ENCODE peak calls at places on chromosomes 16 and 17, in five cellular contexts. A is A549, Q is SK-N-SH, S is HepG2, W is H1. P is an unnamed sample. For H3K9me3, the result is how much of the 10 kb centered on the place peaks cover.

GRCh38 chr16:81834868-81835267 is 55.8 kb downstream of the PLCG2 start:
- DNase-seq in W (no peak), S (no peak), Q (no peak), A (no peak), P (no peak)

GRCh38 chr17:56034120-56034757 is 119.0 kb upstream of the ANKFN1 start:
- DNase-seq in A (no peak), Q (no peak), W (no peak), S (no peak), P (no peak)

GRCh38 chr17:61732169-61732568 is 131.2 kb downstream of the BRIP1 start:
- DNase-seq in S (no peak), W (no peak), Q (no peak), A (no peak), P (no peak)

GRCh38 chr16:83847371-83848225 is 39.8 kb downstream of the HSBP1 start:
- DNase-seq in A (no peak), Q (peak), S (no peak), W (no peak), P (no peak)

GRCh38 chr16:27549857-27550581 is at the start of the genes GTF3C1 and KATNIP:
- DNase-seq in A (peak), Q (peak), S (peak), W (peak), P (peak)

GRCh38 chr17:75878174-75878998 is at the start of gene TRIM47:
- DNase-seq in A (peak), W (no peak), Q (peak), S (peak), P (no peak)

GRCh38 chr16:87057291-87057881 is 259.8 kb downstream of the C16orf95 start:
- DNase-seq in A (no peak), Q (peak), W (no peak), S (no peak), P (peak)

GRCh38 chr16:54655171-54655590 is 275.5 kb upstream of the IRX5 start:
- DNase-seq in A (no peak), Q (no peak), W (no peak), S (no peak), P (no peak)

GRCh38 chr16:30875881-30876791 is 17.7 kb downstream of the BCL7C start:
- DNase-seq in W (no peak), S (no peak), A (no peak), Q (peak), P (no peak)

GRCh38 chr16:81775570-81775969 is 3.5 kb upstream of the PLCG2 start:
- DNase-seq in W (no peak), A (no peak), Q (no peak), S (no peak), P (no peak)

GRCh38 chr17:54839022-54839806 is 61.4 kb upstream of the TOM1L1 start:
- DNase-seq in W (no peak), S (no peak), A (no peak), Q (peak), P (no peak)

GRCh38 chr17:45430738-45431530 is 1.7 kb downstream of the ARHGAP27 start:
- DNase-seq in Q (no peak), A (no peak), W (no peak), S (no peak), P (no peak)

GRCh38 chr16:54324716-54325115 is 38.1 kb upstream of the IRX3 start:
- DNase-seq in A (no peak), Q (no peak), W (no peak), S (no peak), P (no peak)

GRCh38 chr16:62909597-62909996 is 873.4 kb upstream of the CDH8 start:
- DNase-seq in Q (no peak), S (no peak), A (no peak), W (no peak), P (no peak)

GRCh38 chr16:73019456-73020362 is 28.2 kb downstream of the ZFHX3 start:
- DNase-seq in A (peak), W (no peak), Q (no peak), S (no peak), P (peak)

GRCh38 chr16:58464047-58464915 is 35.7 kb upstream of the NDRG4 start:
- DNase-seq in S (no peak), Q (peak), W (no peak), A (no peak), P (no peak)

GRCh38 chr16:84382396-84382795 is 14.1 kb downstream of the ATP2C2 start:
- DNase-seq in A (no peak), Q (no peak), S (no peak), W (no peak), P (no peak)

GRCh38 chr17:17885029-17885351 is 48.2 kb upstream of the SREBF1 start:
- DNase-seq in A (no peak), S (no peak), Q (no peak), W (no peak), P (no peak)

GRCh38 chr16:70805787-70806186 is 4.8 kb upstream of the VAC14 start:
- DNase-seq in Q (no peak), S (no peak), A (no peak), W (no peak), P (no peak)

GRCh38 chr16:19338335-19338734 is 52.8 kb downstream of the CLEC19A start:
- DNase-seq in W (no peak), S (no peak), A (peak), Q (no peak), P (peak)

GRCh38 chr16:21260870-21261791 is 17.0 kb downstream of the CRYM start:
- DNase-seq in W (no peak), S (peak), A (peak), Q (no peak), P (peak)

GRCh38 chr17:70875729-70876344 is 706.5 kb downstream of the KCNJ2 start:
- DNase-seq in W (no peak), A (no peak), Q (no peak), S (no peak), P (no peak)

GRCh38 chr16:12193688-12194087 is 217.2 kb downstream of the SNX29 start:
- DNase-seq in A (no peak), S (no peak), Q (no peak), W (no peak), P (no peak)

GRCh38 chr17:73586153-73586906 is 57.9 kb downstream of the SDK2 start:
- DNase-seq in S (no peak), Q (peak), W (no peak), A (no peak), P (no peak)

DNA sequence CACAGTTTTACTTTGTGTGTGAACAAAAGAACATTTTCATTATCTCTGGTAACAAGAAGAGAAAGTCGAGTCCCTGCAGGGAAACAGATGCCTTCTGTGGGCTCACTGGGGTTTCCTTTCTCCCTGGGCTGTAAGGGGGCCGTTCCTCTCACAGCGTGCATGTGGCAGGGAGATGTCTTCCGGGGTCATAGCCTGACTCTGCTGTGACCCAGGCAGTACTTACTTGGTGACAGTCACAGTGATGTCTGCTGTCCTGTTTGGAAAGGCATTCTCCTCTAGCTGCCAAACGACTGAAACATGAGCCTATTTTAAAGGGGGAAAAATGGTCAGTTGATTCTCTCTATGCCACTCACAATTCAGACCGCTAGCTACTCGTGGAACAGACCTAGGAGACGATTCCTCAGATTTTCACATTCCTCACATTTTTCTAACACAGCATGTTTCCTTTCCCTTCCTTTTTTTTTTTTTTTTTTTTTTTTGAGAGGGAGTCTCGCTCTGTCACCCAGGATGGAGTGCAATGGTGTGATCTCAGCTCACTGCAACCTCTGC is 7.3 kb downstream of the HASPIN start:
- DNase-seq in A (no peak), S (no peak), Q (no peak), W (no peak), P (no peak)
- TF ChIP-seq MAX in A (no peak), S (no peak), Q (no peak), W (no peak), P (no peak)

GRCh38 chr16:35823342-35823741 is 2363.9 kb downstream of the TP53TG3F start:
- DNase-seq in W (no peak), S (no peak), Q (no peak), A (no peak), P (no peak)
- H3K9me3 ChIP-seq in W (under half), S (half or more), Q (under half), A (under half), P (under half)

GRCh38 chr17:4014148-4014927 is 50.1 kb upstream of the ATP2A3 start:
- DNase-seq in A (no peak), S (peak), Q (no peak), W (no peak), P (no peak)

GRCh38 chr17:4019400-4019799 is 55.2 kb upstream of the ATP2A3 start:
- DNase-seq in A (no peak), W (no peak), S (no peak), Q (no peak), P (no peak)

GRCh38 chr17:4020096-4020495 is 55.9 kb upstream of the ATP2A3 start:
- DNase-seq in Q (no peak), W (no peak), A (no peak), S (no peak), P (no peak)

GRCh38 chr17:4018446-4018845 is 54.2 kb upstream of the ATP2A3 start:
- DNase-seq in W (no peak), Q (no peak), A (no peak), S (no peak), P (no peak)

GRCh38 chr17:4017377-4017776 is 53.1 kb upstream of the ATP2A3 start:
- DNase-seq in Q (no peak), W (no peak), A (no peak), S (no peak), P (no peak)
- TF ChIP-seq CTCF in Q (peak), W (peak), A (peak), S (peak), P (peak)

GRCh38 chr17:69523252-69523861 is 108.9 kb downstream of the MAP2K6 start:
- DNase-seq in W (peak), Q (peak), S (peak), A (peak), P (peak)
- TF ChIP-seq MAX in W (no peak), Q (no peak), S (no peak), A (no peak), P (no peak)

DNA sequence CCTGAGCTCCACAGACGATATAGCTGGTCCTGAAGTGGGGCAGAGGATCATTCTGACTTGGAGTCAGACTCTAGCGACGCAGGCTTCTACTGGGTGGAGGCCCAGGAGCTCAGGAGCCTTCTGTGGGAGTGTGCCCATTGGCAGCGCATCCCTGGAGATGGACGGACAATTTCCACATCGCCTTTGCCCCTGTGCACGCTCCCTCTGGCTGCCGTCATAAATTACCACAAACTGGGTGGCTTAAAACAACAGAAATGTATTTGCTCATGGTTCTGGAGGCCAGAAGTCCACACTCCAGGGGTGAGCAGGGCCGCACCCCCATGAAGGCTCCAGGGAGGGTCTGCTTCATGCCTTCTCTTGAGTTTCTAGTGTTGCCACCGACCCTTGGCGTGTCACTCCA is 6.9 kb downstream of the CARD14 start:
- DNase-seq in S (no peak), Q (no peak), W (no peak), A (no peak), P (no peak)
- H3K9me3 ChIP-seq in S (under half), Q (under half), W (under half), A (under half), P (under half)

GRCh38 chr16:4404247-4404966 is 12.0 kb downstream of the CORO7 start:
- DNase-seq in A (peak), Q (peak), S (peak), W (peak), P (no peak)
- TF ChIP-seq CTCF in A (peak), Q (peak), S (peak), W (peak), P (peak)

GRCh38 chr16:69469807-69470561 is 45.6 kb downstream of the CYB5B start:
- DNase-seq in S (no peak), A (no peak), W (no peak), Q (no peak), P (no peak)
- TF ChIP-seq MAX in S (no peak), A (no peak), W (no peak), Q (no peak), P (no peak)

DNA sequence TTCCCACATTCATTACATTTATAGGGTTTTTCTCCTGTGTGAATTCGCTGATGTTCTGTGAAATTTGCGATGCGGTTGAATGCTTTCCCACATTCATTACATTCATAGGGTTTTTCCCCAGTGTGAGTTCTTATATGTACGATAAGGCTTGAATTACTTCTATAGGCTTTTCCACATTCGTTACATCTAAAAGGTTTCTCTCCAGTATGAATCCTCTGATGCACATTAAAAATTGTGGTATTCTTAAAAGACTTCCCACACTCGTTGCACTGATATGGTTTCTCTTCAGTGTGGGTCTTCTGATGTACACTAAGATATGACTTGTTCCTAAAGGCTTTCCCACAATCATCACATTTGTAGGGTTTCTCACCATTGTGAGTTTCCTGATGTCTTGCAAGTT is 30.4 kb downstream of the ZNF624 start:
- DNase-seq in S (no peak), Q (no peak), A (no peak), W (no peak), P (no peak)
- H3K9me3 ChIP-seq in S (half or more), Q (half or more), A (half or more), W (under half), P (half or more)